ENCODE peak calls at places on chromosomes 2 and 18, in seven cellular contexts. P is A673; N is stimulated activated CD4-positive, alpha-beta T cell treated with anti-CD3 and anti-CD28 coated beads, Interleukin-1b, Interleukin-23, amount 100 ng/mL, for 24 hours; F is stimulated activated CD8-positive, alpha-beta memory T cell treated with anti-CD3 and anti-CD28 coated beads, Interleukin-4, amount 100 ng/mL, for 48 hours; G is right cardiac atrium; I is hepatic stellate cell; J is Karpas-422. V is an unnamed sample.

GRCh38 chr2:109380502-109381326 is 233.1 kb downstream of the SEPTIN10 start:
- DNase-seq in N (no peak), F (no peak), P (no peak), J (no peak), I (no peak), G (no peak), V (no peak)

GRCh38 chr2:54279385-54279784 is 23.4 kb upstream of the TSPYL6 start:
- DNase-seq in P (no peak), F (no peak), I (no peak), J (no peak), N (no peak), G (no peak), V (no peak)

GRCh38 chr2:38554973-38555595 is 47.6 kb downstream of the HNRNPLL start:
- DNase-seq in N (no peak), G (no peak), F (no peak), P (peak), J (peak), I (no peak), V (no peak)

GRCh38 chr2:9360701-9361100 is 62.6 kb downstream of the ITGB1BP1 start:
- DNase-seq in N (no peak), G (no peak), P (no peak), F (no peak), J (no peak), I (no peak), V (no peak)

GRCh38 chr2:62354771-62355550 is 151.0 kb downstream of the TMEM17 start:
- DNase-seq in G (no peak), J (no peak), F (no peak), N (no peak), P (peak), I (no peak), V (no peak)

GRCh38 chr2:231522418-231523180 is 7.6 kb downstream of the NMUR1 start:
- DNase-seq in J (no peak), I (peak), F (no peak), N (no peak), G (no peak), P (no peak), V (no peak)

GRCh38 chr18:12485479-12486105 is 77.9 kb downstream of the PRELID3A start:
- DNase-seq in I (no peak), F (no peak), P (no peak), G (no peak), J (no peak), N (no peak), V (no peak)

GRCh38 chr2:30741576-30741975 is 65.7 kb downstream of the CAPN13 start:
- DNase-seq in P (no peak), J (no peak), I (no peak), F (no peak), G (no peak), N (no peak), V (no peak)

GRCh38 chr2:108370080-108370479 is 7.7 kb upstream of the SULT1C4 start:
- DNase-seq in J (no peak), P (no peak), I (no peak), G (no peak), F (no peak), N (no peak), V (no peak)

GRCh38 chr2:158025263-158025996 is 76.2 kb upstream of the UPP2 start:
- DNase-seq in N (no peak), F (no peak), P (no peak), G (no peak), J (no peak), I (peak), V (no peak)

GRCh38 chr18:74896390-74896991 is 298.8 kb downstream of the ZNF407 start:
- DNase-seq in I (no peak), F (peak), J (peak), N (no peak), P (peak), G (no peak), V (peak)

GRCh38 chr18:46060359-46060841 is 11.7 kb downstream of the PSTPIP2 start:
- DNase-seq in J (no peak), P (no peak), I (no peak), G (no peak), N (no peak), F (no peak), V (no peak)

GRCh38 chr2:236824836-236825235 is 255.2 kb downstream of the ACKR3 start:
- DNase-seq in F (no peak), J (no peak), P (no peak), N (no peak), G (no peak), I (no peak), V (no peak)

GRCh38 chr18:63834471-63835113 is 52.9 kb upstream of the SERPINB2 start:
- DNase-seq in G (no peak), F (no peak), N (no peak), I (no peak), P (no peak), J (no peak), V (no peak)

GRCh38 chr2:8242734-8243133 is 439.1 kb upstream of the ID2 start:
- DNase-seq in F (no peak), P (no peak), I (no peak), J (no peak), N (no peak), G (no peak), V (no peak)

GRCh38 chr2:12097860-12098259 is 351.4 kb downstream of the LPIN1 start:
- DNase-seq in G (no peak), N (no peak), P (no peak), J (peak), I (no peak), F (no peak), V (no peak)

GRCh38 chr2:173631123-173631450 is 276.4 kb downstream of the CDCA7 start:
- DNase-seq in F (no peak), J (no peak), P (no peak), G (peak), N (no peak), I (peak), V (peak)

GRCh38 chr2:68653538-68653982 is 10.2 kb downstream of the PROKR1 start:
- DNase-seq in J (no peak), G (peak), F (peak), P (peak), I (peak), N (no peak), V (no peak)

GRCh38 chr18:32258558-32259204 is 68.8 kb downstream of the MEP1B start:
- DNase-seq in J (no peak), G (no peak), P (no peak), I (no peak), N (no peak), F (no peak), V (no peak)

GRCh38 chr2:198314559-198315153 is 510.3 kb downstream of the PLCL1 start:
- DNase-seq in F (no peak), N (no peak), G (no peak), P (peak), J (peak), I (no peak), V (no peak)

GRCh38 chr18:5530623-5531022 is 13.2 kb downstream of the EPB41L3 start:
- DNase-seq in F (no peak), P (no peak), G (no peak), I (no peak), N (no peak), J (no peak), V (no peak)

GRCh38 chr2:152564754-152565551 is 152.3 kb downstream of the PRPF40A start:
- DNase-seq in N (no peak), J (no peak), G (no peak), F (no peak), P (no peak), I (no peak), V (no peak)

GRCh38 chr2:156087875-156088274 is 244.6 kb downstream of the NR4A2 start:
- DNase-seq in I (no peak), N (no peak), F (no peak), G (no peak), P (no peak), J (no peak), V (no peak)